ENCODE peak calls at places on chromosomes 1 and 21, in five cellular contexts. X is osteocyte, B is NCI-H1105, I is HS-5, Z is Caco-2. O is an unnamed sample.

GRCh38 chr1:109975718-109976117 is 8.8 kb upstream of the AHCYL1 start:
- DNase-seq in X (no peak), I (peak; percentile 93), Z (no peak), B (no peak), O (no peak)

GRCh38 chr1:58345215-58346075 is 201.1 kb downstream of the OMA1 start:
- DNase-seq in Z (no peak), B (no peak), X (no peak), I (no peak), O (no peak)

GRCh38 chr1:113759341-113760101 is at the start of gene PHTF1:
- DNase-seq in X (peak; percentile 92), Z (peak; percentile 59), I (peak; percentile 62), B (peak; percentile 68), O (peak; percentile 83)

GRCh38 chr21:32138658-32139057 is 140.2 kb downstream of the MIS18A start:
- DNase-seq in B (no peak), X (no peak), Z (no peak), I (no peak), O (no peak)

GRCh38 chr21:31203371-31204054 is 140.5 kb downstream of the TIAM1 start:
- DNase-seq in B (no peak), X (no peak), I (no peak), Z (no peak), O (no peak)

GRCh38 chr1:39754026-39754569 is 15.4 kb downstream of the PPIE start:
- DNase-seq in X (peak; percentile 7), B (no peak), Z (no peak), I (no peak), O (no peak)

GRCh38 chr1:23019851-23020625 is 770 bp downstream of the KDM1A start:
- DNase-seq in Z (peak; percentile 46), X (no peak), B (peak; percentile 46), I (no peak), O (no peak)

GRCh38 chr1:180265871-180266270 is 35.8 kb downstream of the LHX4 start:
- DNase-seq in I (no peak), B (no peak), X (no peak), Z (no peak), O (no peak)

GRCh38 chr1:115332813-115333608 is 5.0 kb downstream of the NGF start:
- DNase-seq in B (no peak), Z (no peak), X (no peak), I (peak; percentile 78), O (peak; percentile 74)

GRCh38 chr1:36119451-36119850 is 5.6 kb downstream of the COL8A2 start:
- DNase-seq in X (no peak), Z (no peak), B (no peak), I (no peak), O (no peak)

GRCh38 chr1:30305519-30305918 is 417.9 kb downstream of the MATN1 start:
- DNase-seq in I (no peak), B (no peak), X (no peak), Z (no peak), O (no peak)

GRCh38 chr1:240803151-240803550 is 191.2 kb upstream of the GREM2 start:
- DNase-seq in X (no peak), Z (no peak), I (peak; percentile 71), B (no peak), O (no peak)

GRCh38 chr1:188949701-188950100 is 1528.0 kb downstream of the BRINP3 start:
- DNase-seq in I (peak; percentile 38), X (no peak), B (no peak), Z (no peak), O (no peak)

GRCh38 chr1:192266645-192267044 is 50.1 kb upstream of the RGS21 start:
- DNase-seq in B (no peak), I (no peak), Z (no peak), X (no peak), O (no peak)

GRCh38 chr1:20343149-20343936 is 52.7 kb downstream of the VWA5B1 start:
- DNase-seq in Z (no peak), B (no peak), X (no peak), I (no peak), O (no peak)